ENCODE peak calls at places on chromosomes 16 and 17, in four cellular contexts. G, R, H and N are unnamed samples.

GRCh38 chr16:17448640-17449638 is 21.8 kb downstream of the XYLT1 start:
- DNase-seq in G (no peak), R (no peak), H (no peak), N (peak)

GRCh38 chr16:89312194-89312593 is 94.7 kb downstream of the ZNF778 start:
- DNase-seq in G (no peak), R (no peak), H (no peak), N (no peak)

GRCh38 chr17:4980644-4981216 is 6.7 kb downstream of the CAMTA2 start:
- DNase-seq in G (peak), R (no peak), H (no peak), N (no peak)

GRCh38 chr17:19238167-19238505 is 970 bp downstream of the EPN2 start:
- DNase-seq in G (no peak), R (no peak), H (peak), N (no peak)

GRCh38 chr17:57338257-57338919 is 82.1 kb downstream of the MSI2 start:
- DNase-seq in G (no peak), R (no peak), H (no peak), N (no peak)

GRCh38 chr17:37359682-37360188 is 16.1 kb upstream of the C17orf78 start:
- DNase-seq in G (no peak), R (no peak), H (no peak), N (no peak)

GRCh38 chr17:1829189-1829578 is 518 bp downstream of the SMYD4 start:
- DNase-seq in G (peak), R (no peak), H (peak), N (peak)

GRCh38 chr16:24045641-24046040 is 209.9 kb downstream of the PRKCB start:
- DNase-seq in G (peak), R (no peak), H (peak), N (no peak)

GRCh38 chr16:28876973-28877641 is 1.2 kb upstream of the ATP2A1 start:
- DNase-seq in G (no peak), R (no peak), H (no peak), N (no peak)

GRCh38 chr17:50620237-50620636 is 14.4 kb upstream of the ABCC3 start:
- DNase-seq in G (no peak), R (no peak), H (no peak), N (no peak)

GRCh38 chr16:50521246-50521900 is 26.8 kb upstream of the NKD1 start:
- DNase-seq in G (no peak), R (no peak), H (no peak), N (no peak)

GRCh38 chr16:77690416-77690815 is 31.9 kb upstream of the NUDT7 start:
- DNase-seq in G (no peak), R (no peak), H (no peak), N (no peak)

GRCh38 chr17:44442806-44443205 is 53.4 kb upstream of the ITGA2B start:
- DNase-seq in G (no peak), R (no peak), H (no peak), N (no peak)

GRCh38 chr16:287298-287811 is 4.4 kb downstream of the PDIA2 start:
- DNase-seq in G (no peak), R (no peak), H (no peak), N (no peak)

GRCh38 chr16:25747160-25747758 is 55.5 kb downstream of the HS3ST4 start:
- DNase-seq in G (no peak), R (no peak), H (no peak), N (no peak)

GRCh38 chr17:8121531-8122390 is 2.1 kb downstream of the HES7 start:
- DNase-seq in G (no peak), R (no peak), H (peak), N (peak)

GRCh38 chr16:84318091-84318975 is 23.7 kb downstream of the WFDC1 start:
- DNase-seq in G (no peak), R (no peak), H (no peak), N (no peak)

GRCh38 chr16:4253394-4254150 is 11.7 kb upstream of the SRL start:
- DNase-seq in G (peak), R (peak), H (peak), N (peak)

GRCh38 chr17:46020023-46020735 is 21.1 kb downstream of the STH start:
- DNase-seq in G (no peak), R (no peak), H (no peak), N (peak)